ENCODE peak calls at places on chromosome 22, in seven cellular contexts. Q is adrenal gland; D is NCI-H82; M is activated CD8-positive, alpha-beta memory T cell treated with anti-CD3 and anti-CD28 coated beads for 24 hours; N is OCI-LY7; V is NCI-H1092 treated with DMSO at 0.1 percent for 48 hours; A is GM04504. F is an unnamed sample.

GRCh38 chr22:24101966-24102365 is 79.3 kb upstream of the SUSD2 start:
- DNase-seq in Q (no peak), D (no peak), M (no peak), N (no peak), V (no peak), A (no peak), F (no peak)

GRCh38 chr22:17232406-17232805 is 13.2 kb upstream of the ADA2 start:
- DNase-seq in Q (no peak), D (no peak), M (no peak), N (no peak), V (peak), A (no peak), F (no peak)

GRCh38 chr22:31046591-31047226 is 34.4 kb upstream of the SMTN start:
- DNase-seq in Q (peak), D (no peak), M (no peak), N (no peak), V (peak), A (no peak), F (no peak)

GRCh38 chr22:40345801-40346177 is 511 bp upstream of the ADSL start:
- DNase-seq in Q (peak), D (peak), M (peak), N (peak), V (peak), A (no peak), F (no peak)

GRCh38 chr22:25712661-25713400 is 29.2 kb upstream of the MYO18B start:
- DNase-seq in Q (no peak), D (no peak), M (no peak), N (no peak), V (no peak), A (no peak), F (no peak)

GRCh38 chr22:23888615-23889401 is 5.4 kb upstream of the MIF start:
- DNase-seq in Q (no peak), D (peak), M (no peak), N (no peak), V (no peak), A (no peak), F (no peak)

GRCh38 chr22:50089231-50090140 is at the start of gene MOV10L1:
- DNase-seq in Q (no peak), D (no peak), M (no peak), N (no peak), V (no peak), A (no peak), F (no peak)

GRCh38 chr22:28015676-28016601 is 96.9 kb upstream of the PITPNB start:
- DNase-seq in Q (no peak), D (no peak), M (no peak), N (no peak), V (no peak), A (no peak), F (no peak)

GRCh38 chr22:22770280-22770871 is 117.2 kb upstream of the IGLL5 start:
- DNase-seq in Q (peak), D (peak), M (peak), N (peak), V (peak), A (peak), F (peak)

GRCh38 chr22:46250783-46251125 is 661 bp upstream of the CDPF1 start:
- DNase-seq in Q (no peak), D (peak), M (no peak), N (peak), V (no peak), A (no peak), F (no peak)

GRCh38 chr22:50192056-50192824 is 6.5 kb downstream of the TRABD start:
- DNase-seq in Q (no peak), D (no peak), M (no peak), N (peak), V (no peak), A (no peak), F (no peak)

GRCh38 chr22:29625090-29625825 is 21.8 kb downstream of the NF2 start:
- DNase-seq in Q (peak), D (peak), M (no peak), N (peak), V (peak), A (peak), F (no peak)

GRCh38 chr22:49026476-49027121 is 801.1 kb downstream of the BRD1 start:
- DNase-seq in Q (no peak), D (no peak), M (no peak), N (peak), V (peak), A (no peak), F (no peak)

GRCh38 chr22:50190182-50190951 is 4.7 kb downstream of the TRABD start:
- DNase-seq in Q (peak), D (no peak), M (peak), N (peak), V (peak), A (no peak), F (peak)

GRCh38 chr22:23267225-23268043 is 87.1 kb downstream of the BCR start:
- DNase-seq in Q (no peak), D (no peak), M (no peak), N (peak), V (no peak), A (no peak), F (no peak)

GRCh38 chr22:39284983-39285382 is 34.4 kb downstream of the RPL3 start:
- DNase-seq in Q (no peak), D (no peak), M (no peak), N (no peak), V (no peak), A (no peak), F (no peak)

GRCh38 chr22:30336752-30337460 is 10.2 kb upstream of the TBC1D10A start:
- DNase-seq in Q (no peak), D (no peak), M (no peak), N (no peak), V (no peak), A (no peak), F (no peak)

GRCh38 chr22:24327827-24328226 is 57.2 kb downstream of the SPECC1L start:
- DNase-seq in Q (no peak), D (peak), M (no peak), N (no peak), V (no peak), A (no peak), F (no peak)

GRCh38 chr22:28112548-28113043 is 193.5 kb upstream of the PITPNB start:
- DNase-seq in Q (peak), D (peak), M (no peak), N (peak), V (no peak), A (peak), F (no peak)

GRCh38 chr22:37230673-37231405 is 13.2 kb downstream of the RAC2 start:
- DNase-seq in Q (peak), D (no peak), M (peak), N (no peak), V (no peak), A (no peak), F (peak)

GRCh38 chr22:24270556-24271405 is at the start of gene SPECC1L:
- DNase-seq in Q (peak), D (peak), M (peak), N (peak), V (peak), A (peak), F (peak)

GRCh38 chr22:28245579-28246224 is 326.6 kb upstream of the PITPNB start:
- DNase-seq in Q (no peak), D (no peak), M (no peak), N (no peak), V (no peak), A (no peak), F (no peak)

GRCh38 chr22:39178206-39179111 is 26.0 kb upstream of the CBX7 start:
- DNase-seq in Q (no peak), D (no peak), M (peak), N (no peak), V (no peak), A (no peak), F (no peak)

GRCh38 chr22:28883657-28883916 is 215 bp downstream of the ZNRF3 start:
- DNase-seq in Q (no peak), D (no peak), M (no peak), N (no peak), V (no peak), A (no peak), F (no peak)

F was measured in stimulated activated effector memory CD8-positive, alpha-beta T cell treated with anti-CD3 and anti-CD28 coated beads, Interleukin-12 subunit alpha, Interleukin-12 subunit beta, amount 100 ng/mL, for 72 hours.